ENCODE peak calls at places on chromosomes 13 and 19, in four cellular contexts. S is cardiac muscle cell; E is heart left ventricle; X is CD4-positive, alpha-beta T cell. H is an unnamed sample. For H3K9me3, the result is how much of the 10 kb centered on the place peaks cover.

GRCh38 chr13:76683854-76684253 is 202.4 kb downstream of the KCTD12 start:
- DNase-seq in S (no peak), E (no peak), X (no peak), H (no peak)

GRCh38 chr19:2063824-2064223 is 12.8 kb upstream of the MKNK2 start:
- DNase-seq in S (no peak), E (no peak), X (no peak), H (no peak)

GRCh38 chr13:95601906-95602305 is 42.6 kb downstream of the DZIP1 start:
- DNase-seq in S (no peak), E (no peak), X (no peak), H (no peak)

GRCh38 chr13:20337894-20338551 is 105.9 kb upstream of the GJB6 start:
- DNase-seq in S (no peak), E (no peak), X (no peak), H (no peak)

GRCh38 chr13:82878536-82878935 is 1003.7 kb downstream of the SLITRK1 start:
- DNase-seq in S (no peak), E (no peak), X (no peak), H (no peak)

GRCh38 chr13:112740502-112741131 is 50.8 kb downstream of the ATP11A start:
- DNase-seq in S (peak), E (peak), X (no peak), H (peak)

GRCh38 chr13:76693086-76693485 is 193.1 kb downstream of the KCTD12 start:
- DNase-seq in S (no peak), E (no peak), X (no peak), H (no peak)

GRCh38 chr13:60152114-60152513 is 11.6 kb downstream of the DIAPH3 start:
- DNase-seq in S (no peak), E (no peak), X (no peak), H (no peak)

GRCh38 chr13:36880961-36881360 is 39.1 kb downstream of the SMAD9 start:
- DNase-seq in S (no peak), E (no peak), X (no peak), H (no peak)

GRCh38 chr13:26562538-26562890 is 5.0 kb downstream of the WASF3 start:
- DNase-seq in S (peak), E (no peak), X (no peak), H (no peak)

GRCh38 chr19:33440241-33440640 is 66.7 kb downstream of the CEBPG start:
- DNase-seq in S (no peak), E (peak), X (no peak), H (no peak)

GRCh38 chr13:91174886-91175501 is 172.5 kb upstream of the MIR17HG start:
- DNase-seq in S (no peak), E (peak), X (no peak), H (no peak)

GRCh38 chr13:113192902-113193301 is 15.6 kb downstream of the PCID2 start:
- DNase-seq in S (no peak), E (no peak), X (no peak), H (no peak)

GRCh38 chr13:30147380-30147779 is 160.0 kb downstream of the KATNAL1 start:
- DNase-seq in S (no peak), E (no peak), X (no peak), H (no peak)
- TF ChIP-seq CTCF in S (no peak), E (no peak), X (no peak), H (no peak)

GRCh38 chr19:48918801-48919247 is 14.7 kb upstream of the DHDH start:
- DNase-seq in S (peak), E (no peak), X (no peak), H (no peak)

GRCh38 chr19:48925240-48925843 is 8.2 kb upstream of the DHDH start:
- DNase-seq in S (no peak), E (no peak), X (no peak), H (no peak)

GRCh38 chr19:48922548-48923490 is 10.7 kb upstream of the DHDH start:
- DNase-seq in S (no peak), E (no peak), X (no peak), H (no peak)

GRCh38 chr19:48920949-48921348 is 12.6 kb upstream of the DHDH start:
- DNase-seq in S (no peak), E (no peak), X (no peak), H (no peak)

GRCh38 chr19:48921721-48922500 is 11.6 kb upstream of the DHDH start:
- DNase-seq in S (no peak), E (no peak), X (no peak), H (no peak)
- H3K9me3 ChIP-seq in S (under half), E (under half), X (under half), H (under half)

DNA sequence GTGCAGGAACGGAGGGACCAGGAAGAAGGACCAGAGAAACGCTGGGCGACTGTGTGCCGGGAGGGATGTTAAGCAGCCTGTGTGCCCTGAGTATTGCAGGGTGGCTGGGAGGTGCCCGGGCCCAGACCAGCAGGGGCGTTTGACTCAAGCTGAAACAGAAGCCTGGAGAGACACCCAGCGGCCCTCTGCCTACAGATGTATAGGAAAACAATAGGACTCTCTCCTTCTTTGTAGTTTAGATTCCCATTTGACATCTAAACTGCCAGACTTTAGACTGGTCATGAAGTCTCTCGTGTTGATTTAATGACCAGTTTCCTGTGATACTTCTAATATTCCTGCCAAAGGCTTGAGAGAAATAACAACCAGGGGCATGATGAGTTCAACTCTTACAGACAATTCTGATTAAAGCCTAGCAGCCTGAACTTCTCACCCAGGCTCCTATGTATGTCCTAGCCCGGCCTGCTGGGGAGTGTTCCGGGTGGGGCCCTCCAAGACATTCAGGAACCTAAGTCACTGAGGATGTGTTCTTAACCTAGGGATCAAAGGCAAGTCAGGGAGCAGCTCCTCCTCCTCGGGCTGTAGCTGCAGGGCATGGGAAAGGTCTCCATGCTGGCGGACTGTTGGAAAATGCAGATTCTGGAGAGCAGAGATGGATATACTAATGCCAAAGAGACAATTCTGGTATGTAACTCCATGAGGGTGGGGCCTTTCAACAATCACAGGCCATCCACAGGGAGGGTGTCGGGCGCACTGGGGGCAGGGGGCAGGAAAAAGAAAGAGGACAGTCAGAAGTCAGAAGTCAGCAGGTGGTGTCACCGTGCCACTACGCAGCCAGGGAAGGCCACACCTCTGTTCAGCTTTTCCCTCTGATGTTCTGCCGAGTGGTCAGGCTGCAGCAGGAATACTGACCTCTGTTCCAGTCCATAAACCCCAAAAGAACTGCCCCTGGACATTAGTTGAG is 131.9 kb downstream of the STARD13 start:
- DNase-seq in S (no peak), E (peak), X (no peak), H (no peak)
- TF ChIP-seq CTCF in S (peak), E (no peak), X (no peak), H (no peak)

GRCh38 chr13:18993884-18994660 is 187.6 kb downstream of the TUBA3C start:
- DNase-seq in S (no peak), E (no peak), X (no peak), H (no peak)

GRCh38 chr13:18991054-18991453 is 190.6 kb downstream of the TUBA3C start:
- DNase-seq in S (no peak), E (no peak), X (no peak), H (no peak)

GRCh38 chr13:18996221-18996620 is 185.4 kb downstream of the TUBA3C start:
- DNase-seq in S (no peak), E (no peak), X (no peak), H (no peak)

GRCh38 chr13:18995259-18995873 is 186.3 kb downstream of the TUBA3C start:
- DNase-seq in S (no peak), E (no peak), X (no peak), H (no peak)

GRCh38 chr13:18992791-18993190 is 188.8 kb downstream of the TUBA3C start:
- DNase-seq in S (no peak), E (no peak), X (no peak), H (no peak)
- H3K9me3 ChIP-seq in S (under half), E (under half), X (under half), H (under half)

GRCh38 chr19:19138110-19138981 is at the start of gene TMEM161A:
- DNase-seq in S (peak), E (peak), X (peak), H (peak)

GRCh38 chr19:19137556-19138109 is 645 bp downstream of the TMEM161A start:
- DNase-seq in S (peak), E (no peak), X (no peak), H (no peak)

GRCh38 chr19:19140476-19140875 is 2.2 kb upstream of the TMEM161A start:
- DNase-seq in S (no peak), E (no peak), X (no peak), H (no peak)

GRCh38 chr19:19142347-19142746 is 4.1 kb upstream of the TMEM161A start:
- DNase-seq in S (no peak), E (no peak), X (no peak), H (no peak)

GRCh38 chr19:19139876-19140229 is 1.6 kb upstream of the TMEM161A start:
- DNase-seq in S (no peak), E (no peak), X (no peak), H (no peak)
- TF ChIP-seq CTCF in S (no peak), E (no peak), X (peak), H (no peak)

GRCh38 chr19:15584541-15585115 is 30.4 kb upstream of the CYP4F8 start:
- DNase-seq in S (no peak), E (peak), X (peak), H (peak)

GRCh38 chr19:15587663-15588062 is 27.4 kb upstream of the CYP4F8 start:
- DNase-seq in S (no peak), E (peak), X (no peak), H (no peak)

GRCh38 chr19:15595069-15595468 is 19.9 kb upstream of the CYP4F8 start:
- DNase-seq in S (no peak), E (no peak), X (no peak), H (no peak)

GRCh38 chr19:15591796-15592195 is 23.2 kb upstream of the CYP4F8 start:
- DNase-seq in S (no peak), E (no peak), X (no peak), H (no peak)

DNA sequence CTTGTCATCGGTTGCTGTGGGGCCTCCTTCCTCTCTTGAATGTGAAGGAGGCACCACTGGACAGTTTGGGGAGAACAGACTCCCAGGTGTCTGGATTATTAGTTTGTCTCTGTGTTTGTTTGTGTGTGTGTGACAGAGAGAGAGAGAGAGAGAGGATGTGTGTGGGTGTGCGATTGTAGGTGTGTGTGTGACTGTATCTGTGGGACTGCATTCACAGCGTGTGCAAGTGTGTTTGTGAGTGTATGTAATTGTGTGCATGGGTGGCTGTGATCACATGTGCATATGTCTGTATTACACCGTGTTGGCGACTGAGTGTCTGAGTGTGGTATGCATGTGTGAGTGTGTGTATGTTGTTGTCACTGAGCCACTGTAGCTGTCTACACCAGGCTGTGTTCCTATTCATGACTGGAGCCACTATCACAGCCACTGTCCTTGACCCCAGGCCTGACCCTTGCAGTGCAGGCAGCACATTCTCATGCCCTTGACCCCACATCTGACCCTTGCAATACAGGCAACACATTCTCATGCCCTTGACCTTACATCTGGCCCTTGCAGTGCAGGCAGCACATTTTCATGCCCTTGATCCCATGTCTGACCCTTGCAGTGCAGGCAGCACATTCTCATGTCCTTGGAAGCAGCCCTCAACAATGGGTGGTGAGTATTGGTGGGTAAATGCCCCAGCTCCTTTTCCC is 25.1 kb upstream of the CYP4F8 start:
- DNase-seq in S (no peak), E (no peak), X (no peak), H (no peak)
- H3K9me3 ChIP-seq in S (under half), E (under half), X (under half), H (under half)

GRCh38 chr13:41605319-41606285 is 148.3 kb downstream of the RGCC start:
- DNase-seq in S (no peak), E (no peak), X (no peak), H (no peak)
- TF ChIP-seq CTCF in S (no peak), E (no peak), X (no peak), H (no peak)

GRCh38 chr19:52428937-52429336 is at the start of gene ZNF534:
- DNase-seq in S (no peak), E (no peak), X (no peak), H (no peak)
- H3K9me3 ChIP-seq in S (under half), E (under half), X (half or more), H (half or more)